ENCODE peak calls at places on chromosomes 3 and 15, in five cellular contexts. B is body of pancreas, W is AG04450, P is PC-3, R is tibial nerve. E is an unnamed sample.

GRCh38 chr3:196988241-196989029 is 19.8 kb upstream of the PIGZ start:
- DNase-seq in P (no peak), R (no peak), W (no peak), B (peak; percentile 44), E (no peak)

GRCh38 chr15:35437157-35437556 is 108.8 kb downstream of the DPH6 start:
- DNase-seq in P (peak; percentile 37), W (no peak), R (no peak), B (no peak), E (no peak)

GRCh38 chr3:13073042-13073906 is at the start of gene IQSEC1:
- DNase-seq in R (no peak), P (no peak), B (peak; percentile 28), W (no peak), E (no peak)

GRCh38 chr15:70242962-70243685 is 145.4 kb upstream of the TLE3 start:
- DNase-seq in W (no peak), P (no peak), B (no peak), R (no peak), E (no peak)

GRCh38 chr3:188362405-188362831 is 208.5 kb downstream of the LPP start:
- DNase-seq in R (no peak), B (peak; percentile 37), W (no peak), P (peak; percentile 95), E (no peak)

GRCh38 chr3:23041918-23042696 is 161.0 kb upstream of the UBE2E2 start:
- DNase-seq in B (no peak), R (peak; percentile 47), P (peak; percentile 87), W (no peak), E (no peak)

GRCh38 chr15:65960586-65960985 is 91.3 kb downstream of the RAB11A start:
- DNase-seq in W (no peak), B (no peak), P (no peak), R (no peak), E (no peak)

GRCh38 chr3:117885046-117885445 is 1149.6 kb downstream of the IGSF11 start:
- DNase-seq in B (no peak), W (no peak), R (no peak), P (no peak), E (no peak)

GRCh38 chr3:114408763-114409162 is 114.9 kb downstream of the TIGIT start:
- DNase-seq in W (no peak), R (no peak), B (no peak), P (no peak), E (no peak)

GRCh38 chr15:31485431-31485830 is 158.8 kb downstream of the KLF13 start:
- DNase-seq in P (no peak), R (no peak), B (no peak), W (no peak), E (no peak)

GRCh38 chr3:119319311-119319710 is 25.1 kb downstream of the ARHGAP31 start:
- DNase-seq in W (no peak), B (no peak), P (no peak), R (no peak), E (no peak)

GRCh38 chr3:71502066-71502465 is 81.5 kb downstream of the FOXP1 start:
- DNase-seq in W (no peak), B (no peak), R (no peak), P (no peak), E (no peak)

GRCh38 chr3:159234306-159234705 is 432.5 kb downstream of the MFSD1 start:
- DNase-seq in R (no peak), W (no peak), P (peak; percentile 47), B (no peak), E (no peak)

GRCh38 chr15:81050259-81050658 is 49.5 kb downstream of the TLNRD1 start:
- DNase-seq in R (no peak), P (no peak), B (no peak), W (no peak), E (no peak)

GRCh38 chr3:174062923-174063322 is 665.4 kb downstream of the NLGN1 start:
- DNase-seq in R (no peak), B (no peak), W (no peak), P (no peak), E (no peak)

GRCh38 chr3:108130705-108131104 is 39.9 kb upstream of the CD47 start:
- DNase-seq in R (no peak), W (no peak), P (no peak), B (no peak), E (no peak)

GRCh38 chr3:189233225-189233858 is 61.6 kb downstream of the TPRG1 start:
- DNase-seq in R (peak; percentile 36), P (peak; percentile 84), B (peak; percentile 67), W (peak; percentile 23), E (no peak)

GRCh38 chr3:65672876-65673815 is 365.6 kb downstream of the MAGI1 start:
- DNase-seq in R (peak; percentile 32), P (peak; percentile 52), W (peak; percentile 1), B (peak; percentile 45), E (peak; percentile 12)

GRCh38 chr3:133384331-133385027 is 15.4 kb upstream of the BFSP2 start:
- DNase-seq in W (peak; percentile 26), R (peak; percentile 24), B (peak; percentile 69), P (peak; percentile 69), E (no peak)

GRCh38 chr15:45146405-45146804 is 16.6 kb downstream of the DUOX1 start:
- DNase-seq in R (no peak), P (no peak), W (no peak), B (no peak), E (no peak)

GRCh38 chr15:81301815-81302399 is 22.0 kb downstream of the STARD5 start:
- DNase-seq in W (no peak), P (no peak), R (no peak), B (peak; percentile 63), E (peak; percentile 78)

GRCh38 chr3:134311265-134311664 is 60.6 kb upstream of the RYK start:
- DNase-seq in B (no peak), R (no peak), W (no peak), P (peak; percentile 12), E (no peak)

GRCh38 chr3:172153335-172153861 is 114.0 kb downstream of the FNDC3B start:
- DNase-seq in B (peak; percentile 96), R (peak; percentile 86), P (peak; percentile 97), W (peak; percentile 90), E (no peak)

GRCh38 chr15:29556385-29556784 is 265.9 kb downstream of the TJP1 start:
- DNase-seq in W (no peak), P (no peak), B (no peak), R (no peak), E (no peak)

GRCh38 chr3:73516656-73517055 is 108.1 kb downstream of the PDZRN3 start:
- DNase-seq in R (no peak), B (peak; percentile 38), W (peak; percentile 90), P (no peak), E (no peak)

GRCh38 chr3:44421280-44421679 is 56.2 kb downstream of the ZNF445 start:
- DNase-seq in B (no peak), W (no peak), R (no peak), P (no peak), E (no peak)

GRCh38 chr15:50857763-50858162 is 50.7 kb upstream of the AP4E1 start:
- DNase-seq in R (no peak), B (no peak), P (no peak), W (no peak), E (no peak)

GRCh38 chr15:49521802-49522201 is 98.8 kb downstream of the FGF7 start:
- DNase-seq in B (no peak), W (no peak), R (no peak), P (peak; percentile 6), E (no peak)

GRCh38 chr3:107525101-107525953 is 2.6 kb downstream of the BBX start:
- DNase-seq in P (peak; percentile 27), W (no peak), B (peak; percentile 23), R (no peak), E (no peak)

GRCh38 chr3:190345027-190345821 is 23.0 kb upstream of the CLDN1 start:
- DNase-seq in W (peak; percentile 85), P (peak; percentile 95), R (no peak), B (peak; percentile 84), E (no peak)

GRCh38 chr3:101388706-101389105 is 68.3 kb upstream of the IMPG2 start:
- DNase-seq in W (no peak), R (no peak), B (no peak), P (no peak), E (no peak)

DNA sequence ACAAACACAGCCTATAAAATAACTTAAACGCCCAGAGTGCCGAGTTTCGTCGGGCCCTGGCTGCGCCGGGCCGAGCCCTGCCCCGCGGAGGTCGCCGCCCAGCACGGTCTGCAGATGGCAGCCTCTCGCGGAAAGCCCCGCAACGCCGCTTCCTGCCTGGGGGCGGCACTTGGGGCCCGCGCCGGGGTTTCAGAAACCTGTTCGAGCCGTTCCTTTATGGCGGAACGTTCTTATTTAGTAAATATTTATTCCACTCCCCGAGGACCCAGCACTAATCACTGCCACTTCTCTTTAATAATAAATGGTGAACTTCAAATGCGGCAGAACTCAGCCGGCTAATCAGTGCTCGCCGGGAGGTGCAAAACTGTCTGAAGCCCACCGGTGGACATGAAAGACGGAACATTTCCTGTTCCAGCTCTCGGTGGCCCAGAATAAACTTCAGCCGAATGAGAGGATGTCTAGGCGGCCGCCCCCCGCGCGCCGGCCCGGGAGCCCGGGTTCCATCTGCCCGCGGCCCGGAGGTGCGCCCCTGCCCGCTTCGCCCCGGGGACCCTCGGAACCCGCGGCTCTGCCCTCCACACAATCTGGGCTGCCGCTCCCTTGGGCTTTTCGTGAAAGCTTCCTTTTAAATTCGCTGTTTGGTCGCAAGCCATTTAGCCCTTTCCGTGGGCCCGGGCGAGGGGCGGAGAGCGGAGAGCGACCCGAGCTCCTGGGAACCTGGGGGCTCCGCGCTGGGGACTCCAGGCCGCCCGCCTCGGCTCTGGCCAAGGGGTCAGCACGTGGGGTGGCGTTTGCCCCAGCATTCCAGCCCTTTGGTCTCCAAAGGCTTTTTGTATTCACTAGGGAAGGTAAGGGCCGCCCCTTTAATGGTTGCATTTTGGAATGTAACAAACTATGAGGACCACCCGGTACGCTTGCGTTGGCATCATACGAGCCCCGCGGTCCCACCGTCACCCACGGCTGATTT is 110.8 kb upstream of the ATP11B start:
- DNase-seq in P (peak; percentile 40), R (no peak), W (no peak), B (peak; percentile 31), E (peak; percentile 24)
- TF ChIP-seq CTCF in P (peak; percentile 36), R (peak; percentile 36), W (peak; percentile 23), B (peak; percentile 7), E (no peak)

GRCh38 chr3:98532275-98532637 is 478 bp downstream of the GPR15 start:
- DNase-seq in W (no peak), B (no peak), P (no peak), R (no peak), E (no peak)

GRCh38 chr3:98528474-98529346 is 3.1 kb upstream of the GPR15 start:
- DNase-seq in B (no peak), P (no peak), R (no peak), W (no peak), E (no peak)

GRCh38 chr3:98531622-98532274 is at the start of gene GPR15:
- DNase-seq in W (no peak), P (no peak), R (no peak), B (no peak), E (peak; percentile 79)

GRCh38 chr3:98529856-98530459 is 1.8 kb upstream of the GPR15 start:
- DNase-seq in R (no peak), B (no peak), P (no peak), W (no peak), E (no peak)

GRCh38 chr3:98530676-98531075 is 1.1 kb upstream of the GPR15 start:
- DNase-seq in P (no peak), W (no peak), B (no peak), R (no peak), E (no peak)
- H3K4me3 ChIP-seq in P (no peak overlapping the region), W (no peak overlapping the region), B (no peak overlapping the region), R (no peak overlapping the region), E (peak overlapping the region; percentile 78)

GRCh38 chr15:84934942-84935729 is 46.5 kb upstream of the PDE8A start:
- DNase-seq in R (no peak), W (no peak), P (no peak), B (no peak), E (no peak)
- TF ChIP-seq CTCF in R (no peak), W (no peak), P (peak; percentile 49), B (no peak), E (no peak)

GRCh38 chr3:123757281-123757940 is 126.7 kb downstream of the MYLK start:
- DNase-seq in W (no peak), R (peak; percentile 19), B (peak; percentile 67), P (no peak), E (no peak)
- H3K4me3 ChIP-seq in W (no peak overlapping the region), R (no peak overlapping the region), B (no peak overlapping the region), P (no peak overlapping the region), E (no peak overlapping the region)